ENCODE peak calls at places on chromosomes 12 and 14, in ten cellular contexts. One of them, this sample, is unnamed.

GRCh38 chr14:53927171-53927570 is 29.5 kb downstream of the BMP4 start:
- DNase-seq in left cardiac atrium: no peak
- DNase-seq in NCI-H510A treated with DMSO at 0.1 percent for 48 hours: no peak
- DNase-seq in ACHN: no peak
- DNase-seq in central memory CD8-positive, alpha-beta T cell: no peak
- DNase-seq in NCI-H748 treated with DMSO at 0.1 percent for 48 hours: no peak
- DNase-seq in lower lobe of right lung: no peak
- DNase-seq in iPS DF 19.7: no peak
- DNase-seq in tibial artery: no peak
- DNase-seq in nephron progenitor cell: no peak
- DNase-seq in this sample: no peak

GRCh38 chr14:93993382-93993781 is 3.7 kb upstream of the CCDC197 start:
- DNase-seq in left cardiac atrium: no peak
- DNase-seq in NCI-H510A treated with DMSO at 0.1 percent for 48 hours: no peak
- DNase-seq in ACHN: no peak
- DNase-seq in central memory CD8-positive, alpha-beta T cell: no peak
- DNase-seq in NCI-H748 treated with DMSO at 0.1 percent for 48 hours: no peak
- DNase-seq in lower lobe of right lung: no peak
- DNase-seq in iPS DF 19.7: no peak
- DNase-seq in tibial artery: no peak
- DNase-seq in nephron progenitor cell: no peak
- DNase-seq in this sample: no peak

GRCh38 chr12:95266250-95266649 is 48.6 kb downstream of the VEZT start:
- DNase-seq in left cardiac atrium: no peak
- DNase-seq in NCI-H510A treated with DMSO at 0.1 percent for 48 hours: no peak
- DNase-seq in ACHN: no peak
- DNase-seq in central memory CD8-positive, alpha-beta T cell: no peak
- DNase-seq in NCI-H748 treated with DMSO at 0.1 percent for 48 hours: no peak
- DNase-seq in lower lobe of right lung: no peak
- DNase-seq in iPS DF 19.7: no peak
- DNase-seq in tibial artery: no peak
- DNase-seq in nephron progenitor cell: no peak
- DNase-seq in this sample: no peak

GRCh38 chr14:32594766-32595165 is 265.7 kb downstream of the AKAP6 start:
- DNase-seq in left cardiac atrium: no peak
- DNase-seq in NCI-H510A treated with DMSO at 0.1 percent for 48 hours: no peak
- DNase-seq in ACHN: no peak
- DNase-seq in central memory CD8-positive, alpha-beta T cell: no peak
- DNase-seq in NCI-H748 treated with DMSO at 0.1 percent for 48 hours: no peak
- DNase-seq in lower lobe of right lung: no peak
- DNase-seq in iPS DF 19.7: no peak
- DNase-seq in tibial artery: no peak
- DNase-seq in nephron progenitor cell: no peak
- DNase-seq in this sample: no peak

GRCh38 chr12:49974231-49974675 is 1.5 kb downstream of the AQP6 start:
- DNase-seq in left cardiac atrium: peak; percentile 79
- DNase-seq in NCI-H510A treated with DMSO at 0.1 percent for 48 hours: no peak
- DNase-seq in ACHN: peak; percentile 77
- DNase-seq in central memory CD8-positive, alpha-beta T cell: no peak
- DNase-seq in NCI-H748 treated with DMSO at 0.1 percent for 48 hours: no peak
- DNase-seq in lower lobe of right lung: peak; percentile 76
- DNase-seq in iPS DF 19.7: no peak
- DNase-seq in tibial artery: peak; percentile 76
- DNase-seq in nephron progenitor cell: peak; percentile 58
- DNase-seq in this sample: peak; percentile 88

GRCh38 chr14:103315941-103316340 is 18.1 kb upstream of the EIF5 start:
- DNase-seq in left cardiac atrium: no peak
- DNase-seq in NCI-H510A treated with DMSO at 0.1 percent for 48 hours: no peak
- DNase-seq in ACHN: no peak
- DNase-seq in central memory CD8-positive, alpha-beta T cell: no peak
- DNase-seq in NCI-H748 treated with DMSO at 0.1 percent for 48 hours: no peak
- DNase-seq in lower lobe of right lung: no peak
- DNase-seq in iPS DF 19.7: no peak
- DNase-seq in tibial artery: no peak
- DNase-seq in nephron progenitor cell: no peak
- DNase-seq in this sample: no peak

GRCh38 chr14:86462193-86462592 is 932.2 kb downstream of the FLRT2 start:
- DNase-seq in left cardiac atrium: no peak
- DNase-seq in NCI-H510A treated with DMSO at 0.1 percent for 48 hours: no peak
- DNase-seq in ACHN: peak; percentile 39
- DNase-seq in central memory CD8-positive, alpha-beta T cell: no peak
- DNase-seq in NCI-H748 treated with DMSO at 0.1 percent for 48 hours: no peak
- DNase-seq in lower lobe of right lung: no peak
- DNase-seq in iPS DF 19.7: peak; percentile 15
- DNase-seq in tibial artery: no peak
- DNase-seq in nephron progenitor cell: no peak
- DNase-seq in this sample: no peak

GRCh38 chr14:66037361-66037760 is 448.8 kb upstream of the CCDC196 start:
- DNase-seq in left cardiac atrium: no peak
- DNase-seq in NCI-H510A treated with DMSO at 0.1 percent for 48 hours: no peak
- DNase-seq in ACHN: no peak
- DNase-seq in central memory CD8-positive, alpha-beta T cell: no peak
- DNase-seq in NCI-H748 treated with DMSO at 0.1 percent for 48 hours: no peak
- DNase-seq in lower lobe of right lung: no peak
- DNase-seq in iPS DF 19.7: no peak
- DNase-seq in tibial artery: no peak
- DNase-seq in nephron progenitor cell: no peak
- DNase-seq in this sample: no peak

GRCh38 chr12:76270657-76271358 is 77.4 kb downstream of the BBS10 start:
- DNase-seq in left cardiac atrium: no peak
- DNase-seq in NCI-H510A treated with DMSO at 0.1 percent for 48 hours: no peak
- DNase-seq in ACHN: no peak
- DNase-seq in central memory CD8-positive, alpha-beta T cell: no peak
- DNase-seq in NCI-H748 treated with DMSO at 0.1 percent for 48 hours: no peak
- DNase-seq in lower lobe of right lung: no peak
- DNase-seq in iPS DF 19.7: no peak
- DNase-seq in tibial artery: no peak
- DNase-seq in nephron progenitor cell: no peak
- DNase-seq in this sample: no peak

GRCh38 chr12:98714426-98714825 is 69.3 kb downstream of the APAF1 start:
- DNase-seq in left cardiac atrium: no peak
- DNase-seq in NCI-H510A treated with DMSO at 0.1 percent for 48 hours: no peak
- DNase-seq in ACHN: no peak
- DNase-seq in central memory CD8-positive, alpha-beta T cell: no peak
- DNase-seq in NCI-H748 treated with DMSO at 0.1 percent for 48 hours: no peak
- DNase-seq in lower lobe of right lung: no peak
- DNase-seq in iPS DF 19.7: no peak
- DNase-seq in tibial artery: no peak
- DNase-seq in nephron progenitor cell: no peak
- DNase-seq in this sample: no peak

GRCh38 chr14:22071001-22071400 is 397.4 kb upstream of the OR4E1 start:
- DNase-seq in left cardiac atrium: no peak
- DNase-seq in NCI-H510A treated with DMSO at 0.1 percent for 48 hours: no peak
- DNase-seq in ACHN: no peak
- DNase-seq in central memory CD8-positive, alpha-beta T cell: peak; percentile 17
- DNase-seq in NCI-H748 treated with DMSO at 0.1 percent for 48 hours: no peak
- DNase-seq in lower lobe of right lung: no peak
- DNase-seq in iPS DF 19.7: no peak
- DNase-seq in tibial artery: no peak
- DNase-seq in nephron progenitor cell: no peak
- DNase-seq in this sample: no peak

GRCh38 chr12:41151789-41152188 is 36.3 kb upstream of the PDZRN4 start:
- DNase-seq in left cardiac atrium: no peak
- DNase-seq in NCI-H510A treated with DMSO at 0.1 percent for 48 hours: no peak
- DNase-seq in ACHN: no peak
- DNase-seq in central memory CD8-positive, alpha-beta T cell: no peak
- DNase-seq in NCI-H748 treated with DMSO at 0.1 percent for 48 hours: no peak
- DNase-seq in lower lobe of right lung: no peak
- DNase-seq in iPS DF 19.7: no peak
- DNase-seq in tibial artery: no peak
- DNase-seq in nephron progenitor cell: no peak
- DNase-seq in this sample: no peak

GRCh38 chr14:35161231-35161630 is 38.9 kb downstream of the PRORP start:
- DNase-seq in left cardiac atrium: no peak
- DNase-seq in NCI-H510A treated with DMSO at 0.1 percent for 48 hours: no peak
- DNase-seq in ACHN: peak; percentile 30
- DNase-seq in central memory CD8-positive, alpha-beta T cell: no peak
- DNase-seq in NCI-H748 treated with DMSO at 0.1 percent for 48 hours: no peak
- DNase-seq in lower lobe of right lung: no peak
- DNase-seq in iPS DF 19.7: no peak
- DNase-seq in tibial artery: no peak
- DNase-seq in nephron progenitor cell: no peak
- DNase-seq in this sample: no peak

GRCh38 chr14:76337619-76338545 is 38.1 kb upstream of the ESRRB start:
- DNase-seq in left cardiac atrium: no peak
- DNase-seq in NCI-H510A treated with DMSO at 0.1 percent for 48 hours: no peak
- DNase-seq in ACHN: no peak
- DNase-seq in central memory CD8-positive, alpha-beta T cell: no peak
- DNase-seq in NCI-H748 treated with DMSO at 0.1 percent for 48 hours: no peak
- DNase-seq in lower lobe of right lung: no peak
- DNase-seq in iPS DF 19.7: no peak
- DNase-seq in tibial artery: no peak
- DNase-seq in nephron progenitor cell: no peak
- DNase-seq in this sample: peak; percentile 37

GRCh38 chr12:13347241-13348043 is 150.9 kb downstream of the EMP1 start:
- DNase-seq in left cardiac atrium: peak; percentile 27
- DNase-seq in NCI-H510A treated with DMSO at 0.1 percent for 48 hours: no peak
- DNase-seq in ACHN: peak; percentile 73
- DNase-seq in central memory CD8-positive, alpha-beta T cell: no peak
- DNase-seq in NCI-H748 treated with DMSO at 0.1 percent for 48 hours: no peak
- DNase-seq in lower lobe of right lung: no peak
- DNase-seq in iPS DF 19.7: no peak
- DNase-seq in tibial artery: no peak
- DNase-seq in nephron progenitor cell: no peak
- DNase-seq in this sample: no peak

GRCh38 chr14:104436047-104436531 is 143.5 kb upstream of the C14orf180 start:
- DNase-seq in left cardiac atrium: peak; percentile 85
- DNase-seq in NCI-H510A treated with DMSO at 0.1 percent for 48 hours: no peak
- DNase-seq in ACHN: no peak
- DNase-seq in central memory CD8-positive, alpha-beta T cell: no peak
- DNase-seq in NCI-H748 treated with DMSO at 0.1 percent for 48 hours: no peak
- DNase-seq in lower lobe of right lung: peak; percentile 74
- DNase-seq in iPS DF 19.7: no peak
- DNase-seq in tibial artery: peak; percentile 70
- DNase-seq in nephron progenitor cell: no peak
- DNase-seq in this sample: peak; percentile 68

GRCh38 chr12:132030367-132031038 is 80.8 kb downstream of the EP400 start:
- DNase-seq in left cardiac atrium: peak; percentile 52
- DNase-seq in NCI-H510A treated with DMSO at 0.1 percent for 48 hours: no peak
- DNase-seq in ACHN: no peak
- DNase-seq in central memory CD8-positive, alpha-beta T cell: no peak
- DNase-seq in NCI-H748 treated with DMSO at 0.1 percent for 48 hours: no peak
- DNase-seq in lower lobe of right lung: no peak
- DNase-seq in iPS DF 19.7: no peak
- DNase-seq in tibial artery: no peak
- DNase-seq in nephron progenitor cell: no peak
- DNase-seq in this sample: no peak

GRCh38 chr12:42589465-42590323 is at the start of gene PRICKLE1:
- DNase-seq in left cardiac atrium: peak; percentile 63
- DNase-seq in NCI-H510A treated with DMSO at 0.1 percent for 48 hours: peak; percentile 22
- DNase-seq in ACHN: peak; percentile 81
- DNase-seq in central memory CD8-positive, alpha-beta T cell: no peak
- DNase-seq in NCI-H748 treated with DMSO at 0.1 percent for 48 hours: no peak
- DNase-seq in lower lobe of right lung: peak; percentile 54
- DNase-seq in iPS DF 19.7: no peak
- DNase-seq in tibial artery: no peak
- DNase-seq in nephron progenitor cell: peak; percentile 73
- DNase-seq in this sample: peak; percentile 80

GRCh38 chr14:24806061-24806678 is 172.2 kb upstream of the GZMB start:
- DNase-seq in left cardiac atrium: peak; percentile 73
- DNase-seq in NCI-H510A treated with DMSO at 0.1 percent for 48 hours: peak; percentile 76
- DNase-seq in ACHN: peak; percentile 40
- DNase-seq in central memory CD8-positive, alpha-beta T cell: no peak
- DNase-seq in NCI-H748 treated with DMSO at 0.1 percent for 48 hours: peak; percentile 71
- DNase-seq in lower lobe of right lung: peak; percentile 61
- DNase-seq in iPS DF 19.7: peak; percentile 33
- DNase-seq in tibial artery: no peak
- DNase-seq in nephron progenitor cell: peak; percentile 80
- DNase-seq in this sample: peak; percentile 89

GRCh38 chr14:68708343-68708742 is 84.5 kb downstream of the ZFP36L1 start:
- DNase-seq in left cardiac atrium: no peak
- DNase-seq in NCI-H510A treated with DMSO at 0.1 percent for 48 hours: no peak
- DNase-seq in ACHN: no peak
- DNase-seq in central memory CD8-positive, alpha-beta T cell: no peak
- DNase-seq in NCI-H748 treated with DMSO at 0.1 percent for 48 hours: no peak
- DNase-seq in lower lobe of right lung: no peak
- DNase-seq in iPS DF 19.7: no peak
- DNase-seq in tibial artery: no peak
- DNase-seq in nephron progenitor cell: no peak
- DNase-seq in this sample: no peak

This sample was measured in left kidney.